ENCODE peak calls at places on chromosome 11, in eight cellular contexts. One of them, this sample, is unnamed.

GRCh38 chr11:68025047-68025446 is 5.4 kb upstream of the NDUFS8 start:
- DNase-seq in OCI-LY7: peak; percentile 67
- DNase-seq in IMR-90: no peak
- DNase-seq in effector memory CD4-positive, alpha-beta T cell: no peak
- DNase-seq in lower lobe of right lung: no peak
- DNase-seq in mammary epithelial cell: no peak
- DNase-seq in Caco-2: peak; percentile 59
- DNase-seq in heart left ventricle: no peak
- DNase-seq in this sample: no peak

GRCh38 chr11:67304511-67305113 is 1.3 kb downstream of the SSH3 start:
- DNase-seq in OCI-LY7: no peak
- DNase-seq in IMR-90: no peak
- DNase-seq in effector memory CD4-positive, alpha-beta T cell: no peak
- DNase-seq in lower lobe of right lung: peak; percentile 39
- DNase-seq in mammary epithelial cell: no peak
- DNase-seq in Caco-2: no peak
- DNase-seq in heart left ventricle: no peak
- DNase-seq in this sample: peak; percentile 62

GRCh38 chr11:126135182-126136176 is 72.8 kb upstream of the CDON start:
- DNase-seq in OCI-LY7: no peak
- DNase-seq in IMR-90: no peak
- DNase-seq in effector memory CD4-positive, alpha-beta T cell: no peak
- DNase-seq in lower lobe of right lung: no peak
- DNase-seq in mammary epithelial cell: no peak
- DNase-seq in Caco-2: no peak
- DNase-seq in heart left ventricle: no peak
- DNase-seq in this sample: peak; percentile 70

GRCh38 chr11:111886844-111887243 is 7.5 kb downstream of the CFAP68 start:
- DNase-seq in OCI-LY7: no peak
- DNase-seq in IMR-90: no peak
- DNase-seq in effector memory CD4-positive, alpha-beta T cell: no peak
- DNase-seq in lower lobe of right lung: no peak
- DNase-seq in mammary epithelial cell: no peak
- DNase-seq in Caco-2: no peak
- DNase-seq in heart left ventricle: no peak
- DNase-seq in this sample: no peak

GRCh38 chr11:26193714-26194373 is 138.1 kb upstream of the ANO3 start:
- DNase-seq in OCI-LY7: no peak
- DNase-seq in IMR-90: peak; percentile 22
- DNase-seq in effector memory CD4-positive, alpha-beta T cell: no peak
- DNase-seq in lower lobe of right lung: no peak
- DNase-seq in mammary epithelial cell: no peak
- DNase-seq in Caco-2: peak; percentile 47
- DNase-seq in heart left ventricle: no peak
- DNase-seq in this sample: no peak

GRCh38 chr11:127862406-127862805 is 725.0 kb downstream of the ETS1 start:
- DNase-seq in OCI-LY7: no peak
- DNase-seq in IMR-90: no peak
- DNase-seq in effector memory CD4-positive, alpha-beta T cell: no peak
- DNase-seq in lower lobe of right lung: no peak
- DNase-seq in mammary epithelial cell: peak; percentile 73
- DNase-seq in Caco-2: peak; percentile 20
- DNase-seq in heart left ventricle: no peak
- DNase-seq in this sample: no peak

GRCh38 chr11:128823751-128824150 is 43.3 kb downstream of the KCNJ1 start:
- DNase-seq in OCI-LY7: no peak
- DNase-seq in IMR-90: no peak
- DNase-seq in effector memory CD4-positive, alpha-beta T cell: no peak
- DNase-seq in lower lobe of right lung: no peak
- DNase-seq in mammary epithelial cell: no peak
- DNase-seq in Caco-2: no peak
- DNase-seq in heart left ventricle: no peak
- DNase-seq in this sample: no peak

GRCh38 chr11:108786281-108786990 is 121.6 kb downstream of the DDX10 start:
- DNase-seq in OCI-LY7: no peak
- DNase-seq in IMR-90: no peak
- DNase-seq in effector memory CD4-positive, alpha-beta T cell: no peak
- DNase-seq in lower lobe of right lung: no peak
- DNase-seq in mammary epithelial cell: peak; percentile 8
- DNase-seq in Caco-2: peak; percentile 26
- DNase-seq in heart left ventricle: no peak
- DNase-seq in this sample: no peak

GRCh38 chr11:44096360-44097188 is 1.1 kb downstream of the EXT2 start:
- DNase-seq in OCI-LY7: peak; percentile 1
- DNase-seq in IMR-90: peak; percentile 21
- DNase-seq in effector memory CD4-positive, alpha-beta T cell: no peak
- DNase-seq in lower lobe of right lung: no peak
- DNase-seq in mammary epithelial cell: peak; percentile 88
- DNase-seq in Caco-2: no peak
- DNase-seq in heart left ventricle: no peak
- DNase-seq in this sample: no peak

GRCh38 chr11:17256512-17256911 is 20.0 kb upstream of the NUCB2 start:
- DNase-seq in OCI-LY7: no peak
- DNase-seq in IMR-90: peak; percentile 99
- DNase-seq in effector memory CD4-positive, alpha-beta T cell: no peak
- DNase-seq in lower lobe of right lung: no peak
- DNase-seq in mammary epithelial cell: peak; percentile 93
- DNase-seq in Caco-2: no peak
- DNase-seq in heart left ventricle: no peak
- DNase-seq in this sample: no peak

GRCh38 chr11:10777806-10778205 is 26.8 kb downstream of the CTR9 start:
- DNase-seq in OCI-LY7: no peak
- DNase-seq in IMR-90: peak; percentile 35
- DNase-seq in effector memory CD4-positive, alpha-beta T cell: no peak
- DNase-seq in lower lobe of right lung: no peak
- DNase-seq in mammary epithelial cell: no peak
- DNase-seq in Caco-2: no peak
- DNase-seq in heart left ventricle: no peak
- DNase-seq in this sample: no peak

GRCh38 chr11:44564198-44564597 is 1.3 kb upstream of the CD82 start:
- DNase-seq in OCI-LY7: no peak
- DNase-seq in IMR-90: peak; percentile 28
- DNase-seq in effector memory CD4-positive, alpha-beta T cell: no peak
- DNase-seq in lower lobe of right lung: no peak
- DNase-seq in mammary epithelial cell: peak; percentile 71
- DNase-seq in Caco-2: no peak
- DNase-seq in heart left ventricle: no peak
- DNase-seq in this sample: no peak

GRCh38 chr11:46345131-46345597 is 2.1 kb upstream of the DGKZ start:
- DNase-seq in OCI-LY7: peak; percentile 36
- DNase-seq in IMR-90: no peak
- DNase-seq in effector memory CD4-positive, alpha-beta T cell: no peak
- DNase-seq in lower lobe of right lung: peak; percentile 84
- DNase-seq in mammary epithelial cell: peak; percentile 86
- DNase-seq in Caco-2: no peak
- DNase-seq in heart left ventricle: peak; percentile 83
- DNase-seq in this sample: no peak

GRCh38 chr11:46343520-46343919 is 3.7 kb upstream of the DGKZ start:
- DNase-seq in OCI-LY7: no peak
- DNase-seq in IMR-90: no peak
- DNase-seq in effector memory CD4-positive, alpha-beta T cell: no peak
- DNase-seq in lower lobe of right lung: no peak
- DNase-seq in mammary epithelial cell: no peak
- DNase-seq in Caco-2: no peak
- DNase-seq in heart left ventricle: no peak
- DNase-seq in this sample: no peak

GRCh38 chr11:46347637-46348311 is 511 bp downstream of the DGKZ start:
- DNase-seq in OCI-LY7: no peak
- DNase-seq in IMR-90: no peak
- DNase-seq in effector memory CD4-positive, alpha-beta T cell: no peak
- DNase-seq in lower lobe of right lung: no peak
- DNase-seq in mammary epithelial cell: no peak
- DNase-seq in Caco-2: no peak
- DNase-seq in heart left ventricle: no peak
- DNase-seq in this sample: peak; percentile 77

GRCh38 chr11:46346886-46347636 is at the start of gene DGKZ:
- DNase-seq in OCI-LY7: peak; percentile 89
- DNase-seq in IMR-90: peak; percentile 74
- DNase-seq in effector memory CD4-positive, alpha-beta T cell: peak; percentile 85
- DNase-seq in lower lobe of right lung: peak; percentile 92
- DNase-seq in mammary epithelial cell: peak; percentile 81
- DNase-seq in Caco-2: peak; percentile 96
- DNase-seq in heart left ventricle: peak; percentile 88
- DNase-seq in this sample: peak; percentile 93

DNA sequence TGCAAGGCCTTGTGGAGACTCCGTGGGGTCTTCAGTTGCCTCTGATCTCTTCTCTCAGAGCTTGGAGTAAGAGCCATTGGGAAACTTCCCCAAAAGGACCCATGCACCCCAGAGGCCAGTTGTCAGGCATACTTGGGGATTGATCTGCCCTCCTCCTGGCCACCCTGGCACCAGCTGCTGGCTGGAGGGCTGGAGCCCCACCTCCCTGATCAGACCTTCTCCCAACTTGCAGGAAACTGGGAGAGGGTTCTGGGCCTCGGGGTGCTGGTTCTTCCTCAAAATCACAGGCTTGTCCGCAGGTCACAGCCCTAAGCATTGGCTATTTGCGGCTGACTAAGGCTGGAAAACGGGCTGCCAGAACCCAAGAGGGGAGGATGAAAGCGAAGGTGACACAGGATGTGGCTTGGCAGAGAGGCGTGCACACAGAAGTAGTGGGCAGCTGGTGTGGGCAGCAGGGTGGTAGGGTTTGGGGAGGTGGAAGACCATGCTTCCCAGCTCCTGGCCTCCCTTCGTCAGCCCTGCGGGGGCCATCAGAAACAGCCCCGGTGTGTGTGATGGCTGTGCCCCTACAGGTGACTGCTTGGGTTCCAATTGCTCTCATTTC is 1.3 kb upstream of the DGKZ start:
- DNase-seq in OCI-LY7: no peak
- DNase-seq in IMR-90: no peak
- DNase-seq in effector memory CD4-positive, alpha-beta T cell: no peak
- DNase-seq in lower lobe of right lung: no peak
- DNase-seq in mammary epithelial cell: peak; percentile 43
- DNase-seq in Caco-2: no peak
- DNase-seq in heart left ventricle: no peak
- DNase-seq in this sample: no peak
- H3K4me1 ChIP-seq in OCI-LY7: peaks cover 47% of the 10 kb centered on the region
- H3K4me1 ChIP-seq in IMR-90: peaks cover 15% of the 10 kb centered on the region
- H3K4me1 ChIP-seq in effector memory CD4-positive, alpha-beta T cell: peaks cover 68% of the 10 kb centered on the region
- H3K4me1 ChIP-seq in lower lobe of right lung: peaks cover 81% of the 10 kb centered on the region
- H3K4me1 ChIP-seq in mammary epithelial cell: peaks cover 38% of the 10 kb centered on the region
- H3K4me1 ChIP-seq in Caco-2: peaks cover 11% of the 10 kb centered on the region
- H3K4me1 ChIP-seq in heart left ventricle: no peaks in the 10 kb centered on the region
- H3K4me1 ChIP-seq in this sample: no peaks in the 10 kb centered on the region

DNA sequence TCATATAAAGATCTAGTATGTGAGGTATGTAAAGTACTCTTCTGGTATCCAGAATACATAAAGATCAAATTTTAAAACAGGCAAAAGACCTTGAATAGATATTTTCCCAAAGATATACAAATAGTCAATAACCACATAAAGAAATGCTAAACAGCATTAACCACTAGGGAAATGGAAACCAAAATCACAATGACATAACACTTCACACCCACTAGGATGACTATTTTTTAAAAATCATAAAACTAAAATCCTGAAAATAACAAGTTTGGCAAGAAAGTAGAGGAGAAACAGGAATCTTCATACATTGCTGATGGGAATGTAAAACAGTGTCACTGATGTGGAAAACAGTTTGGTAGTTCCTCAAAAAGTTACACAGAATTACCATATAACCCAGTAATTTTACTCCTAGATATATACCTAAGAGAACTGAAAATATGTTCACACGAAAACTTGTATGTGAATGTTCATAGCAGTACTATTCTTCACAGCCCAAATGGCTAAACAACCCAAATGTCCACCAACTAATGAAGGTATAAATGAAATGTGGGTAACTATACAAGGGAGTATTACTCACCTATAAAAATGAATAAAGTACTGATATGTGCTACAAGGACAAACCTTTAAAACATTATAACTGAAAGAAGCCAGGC is 12.5 kb downstream of the PICALM start:
- DNase-seq in OCI-LY7: no peak
- DNase-seq in IMR-90: no peak
- DNase-seq in effector memory CD4-positive, alpha-beta T cell: no peak
- DNase-seq in lower lobe of right lung: no peak
- DNase-seq in mammary epithelial cell: no peak
- DNase-seq in Caco-2: no peak
- DNase-seq in heart left ventricle: no peak
- DNase-seq in this sample: no peak
- H3K4me1 ChIP-seq in OCI-LY7: no peaks in the 10 kb centered on the region
- H3K4me1 ChIP-seq in IMR-90: peaks cover 10% of the 10 kb centered on the region
- H3K4me1 ChIP-seq in effector memory CD4-positive, alpha-beta T cell: peaks cover 23% of the 10 kb centered on the region
- H3K4me1 ChIP-seq in lower lobe of right lung: peaks cover 86% of the 10 kb centered on the region
- H3K4me1 ChIP-seq in mammary epithelial cell: peaks cover 3% of the 10 kb centered on the region
- H3K4me1 ChIP-seq in Caco-2: peaks cover 50% of the 10 kb centered on the region
- H3K4me1 ChIP-seq in heart left ventricle: peaks cover 7% of the 10 kb centered on the region
- H3K4me1 ChIP-seq in this sample: no peaks in the 10 kb centered on the region

GRCh38 chr11:120385690-120386089 is 49.5 kb downstream of the ARHGEF12 start:
- DNase-seq in OCI-LY7: no peak
- DNase-seq in IMR-90: no peak
- DNase-seq in effector memory CD4-positive, alpha-beta T cell: no peak
- DNase-seq in lower lobe of right lung: no peak
- DNase-seq in mammary epithelial cell: no peak
- DNase-seq in Caco-2: no peak
- DNase-seq in heart left ventricle: no peak
- DNase-seq in this sample: no peak
- H3K4me1 ChIP-seq in OCI-LY7: no peaks in the 10 kb centered on the region
- H3K4me1 ChIP-seq in IMR-90: peaks cover 12% of the 10 kb centered on the region
- H3K4me1 ChIP-seq in effector memory CD4-positive, alpha-beta T cell: no peaks in the 10 kb centered on the region
- H3K4me1 ChIP-seq in lower lobe of right lung: peaks cover 25% of the 10 kb centered on the region
- H3K4me1 ChIP-seq in mammary epithelial cell: peaks cover 21% of the 10 kb centered on the region
- H3K4me1 ChIP-seq in Caco-2: peaks cover 19% of the 10 kb centered on the region
- H3K4me1 ChIP-seq in heart left ventricle: peaks cover 5% of the 10 kb centered on the region
- H3K4me1 ChIP-seq in this sample: peaks cover 54% of the 10 kb centered on the region

GRCh38 chr11:79686703-79687419 is 246.0 kb upstream of the TENM4 start:
- DNase-seq in OCI-LY7: no peak
- DNase-seq in IMR-90: no peak
- DNase-seq in effector memory CD4-positive, alpha-beta T cell: no peak
- DNase-seq in lower lobe of right lung: no peak
- DNase-seq in mammary epithelial cell: no peak
- DNase-seq in Caco-2: no peak
- DNase-seq in heart left ventricle: no peak
- DNase-seq in this sample: no peak

GRCh38 chr11:79694368-79694767 is 253.5 kb upstream of the TENM4 start:
- DNase-seq in OCI-LY7: no peak
- DNase-seq in IMR-90: no peak
- DNase-seq in effector memory CD4-positive, alpha-beta T cell: no peak
- DNase-seq in lower lobe of right lung: no peak
- DNase-seq in mammary epithelial cell: peak; percentile 68
- DNase-seq in Caco-2: no peak
- DNase-seq in heart left ventricle: no peak
- DNase-seq in this sample: no peak

GRCh38 chr11:79691445-79691844 is 250.6 kb upstream of the TENM4 start:
- DNase-seq in OCI-LY7: no peak
- DNase-seq in IMR-90: no peak
- DNase-seq in effector memory CD4-positive, alpha-beta T cell: no peak
- DNase-seq in lower lobe of right lung: no peak
- DNase-seq in mammary epithelial cell: no peak
- DNase-seq in Caco-2: no peak
- DNase-seq in heart left ventricle: no peak
- DNase-seq in this sample: no peak
- H3K4me1 ChIP-seq in OCI-LY7: no peaks in the 10 kb centered on the region
- H3K4me1 ChIP-seq in IMR-90: no peaks in the 10 kb centered on the region
- H3K4me1 ChIP-seq in effector memory CD4-positive, alpha-beta T cell: no peaks in the 10 kb centered on the region
- H3K4me1 ChIP-seq in lower lobe of right lung: no peaks in the 10 kb centered on the region
- H3K4me1 ChIP-seq in mammary epithelial cell: peaks cover 19% of the 10 kb centered on the region
- H3K4me1 ChIP-seq in Caco-2: no peaks in the 10 kb centered on the region
- H3K4me1 ChIP-seq in heart left ventricle: no peaks in the 10 kb centered on the region
- H3K4me1 ChIP-seq in this sample: no peaks in the 10 kb centered on the region